ENCODE peak calls at places on chromosome X, in nine cellular contexts. G, B, H, Y, A, V, E, Q and D are unnamed samples. For H3K4me1, the result is how much of the 10 kb centered on the place peaks cover.

GRCh38 chrX:8731579-8732395 is at the start of gene ANOS1:
- DNase-seq in G (peak), B (no peak), H (peak), Y (no peak), A (no peak), V (peak), E (peak), Q (peak), D (no peak)

GRCh38 chrX:149630681-149631292 is 805 bp downstream of the TMEM185A start:
- DNase-seq in G (peak), B (no peak), H (peak), Y (no peak), A (peak), V (no peak), E (no peak), Q (no peak), D (no peak)

GRCh38 chrX:110032534-110033161 is 29.7 kb downstream of the TMEM164 start:
- DNase-seq in G (no peak), B (no peak), H (no peak), Y (no peak), A (no peak), V (no peak), E (no peak), Q (no peak), D (no peak)

GRCh38 chrX:149504226-149504914 is 736 bp downstream of the IDS start:
- DNase-seq in G (peak), B (peak), H (no peak), Y (peak), A (no peak), V (no peak), E (peak), Q (peak), D (peak)

GRCh38 chrX:130084651-130085237 is 25.6 kb downstream of the ELF4 start:
- DNase-seq in G (no peak), B (peak), H (no peak), Y (no peak), A (no peak), V (no peak), E (no peak), Q (no peak), D (peak)

GRCh38 chrX:150038977-150039599 is 100.8 kb upstream of the EOLA2 start:
- DNase-seq in G (peak), B (no peak), H (no peak), Y (no peak), A (peak), V (no peak), E (no peak), Q (no peak), D (no peak)

GRCh38 chrX:13898084-13898483 is 81.2 kb upstream of the GPM6B start:
- DNase-seq in G (peak), B (peak), H (peak), Y (no peak), A (peak), V (no peak), E (peak), Q (peak), D (no peak)

GRCh38 chrX:15882704-15883539 is 28.3 kb upstream of the AP1S2 start:
- DNase-seq in G (peak), B (peak), H (no peak), Y (no peak), A (peak), V (no peak), E (no peak), Q (no peak), D (no peak)

GRCh38 chrX:74550295-74550802 is 64.1 kb downstream of the RLIM start:
- DNase-seq in G (peak), B (peak), H (peak), Y (peak), A (peak), V (peak), E (peak), Q (peak), D (peak)

GRCh38 chrX:31545726-31546125 is 473.9 kb upstream of the FTHL17 start:
- DNase-seq in G (no peak), B (no peak), H (no peak), Y (no peak), A (no peak), V (no peak), E (no peak), Q (no peak), D (no peak)

GRCh38 chrX:110159865-110160264 is 157.0 kb downstream of the TMEM164 start:
- DNase-seq in G (no peak), B (no peak), H (no peak), Y (no peak), A (no peak), V (no peak), E (no peak), Q (no peak), D (no peak)

GRCh38 chrX:93932471-93933220 is 258.6 kb downstream of the FAM133A start:
- DNase-seq in G (no peak), B (no peak), H (no peak), Y (no peak), A (no peak), V (no peak), E (no peak), Q (no peak), D (no peak)

GRCh38 chrX:130625381-130625780 is 223.6 kb downstream of the RBMX2 start:
- DNase-seq in G (no peak), B (no peak), H (no peak), Y (no peak), A (no peak), V (no peak), E (no peak), Q (no peak), D (no peak)

GRCh38 chrX:127552571-127552970 is 499.6 kb downstream of the ACTRT1 start:
- DNase-seq in G (no peak), B (no peak), H (no peak), Y (no peak), A (no peak), V (no peak), E (no peak), Q (peak), D (no peak)

GRCh38 chrX:46865281-46865680 is 28.4 kb downstream of the RP2 start:
- DNase-seq in G (peak), B (no peak), H (no peak), Y (no peak), A (peak), V (no peak), E (no peak), Q (no peak), D (no peak)

GRCh38 chrX:34956915-34957314 is 14.3 kb downstream of the FAM47B start:
- DNase-seq in G (peak), B (no peak), H (no peak), Y (no peak), A (peak), V (no peak), E (no peak), Q (no peak), D (no peak)

GRCh38 chrX:111110098-111110775 is 14.2 kb downstream of the PAK3 start:
- DNase-seq in G (no peak), B (no peak), H (no peak), Y (no peak), A (no peak), V (no peak), E (no peak), Q (no peak), D (no peak)

DNA sequence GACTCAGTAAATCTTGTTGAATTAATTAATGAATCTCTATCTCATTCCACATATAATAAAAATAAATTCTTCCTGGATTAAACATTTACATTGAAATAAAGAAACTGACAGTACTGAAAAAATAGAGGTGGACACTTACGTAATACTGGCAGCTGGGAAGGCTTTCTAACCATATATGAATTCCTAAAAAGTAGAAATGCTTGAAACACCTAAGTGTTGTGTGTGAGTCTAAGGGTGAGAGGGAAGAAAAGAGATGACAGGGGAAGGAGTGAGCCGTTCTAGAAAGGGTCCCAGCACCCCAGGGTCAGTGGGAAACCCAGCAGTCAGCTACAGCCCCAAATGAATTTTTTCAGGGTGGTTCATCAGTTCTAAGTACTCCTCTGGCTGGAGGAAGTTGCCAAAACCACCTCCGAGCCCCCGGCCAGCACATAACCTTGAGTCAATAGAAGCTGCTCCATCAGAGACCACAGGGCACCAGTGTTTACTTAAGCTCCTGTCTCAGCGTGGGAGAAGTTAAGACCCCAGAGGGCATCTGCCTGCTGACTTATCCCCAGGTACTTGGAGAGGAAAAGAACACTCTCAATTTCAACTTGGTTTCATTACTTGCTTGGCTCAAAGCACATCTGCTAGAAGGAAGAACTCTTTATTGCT is 18.3 kb downstream of the GAB3 start:
- DNase-seq in G (peak), B (no peak), H (no peak), Y (no peak), A (peak), V (no peak), E (no peak), Q (no peak), D (no peak)
- H3K4me1 ChIP-seq in G (half or more), B (under half), H (under half), Y (under half), A (under half), V (under half), E (under half), Q (under half), D (half or more)

GRCh38 chrX:1483843-1484637 is 31.3 kb upstream of the ASMTL start:
- DNase-seq in G (no peak), B (peak), H (no peak), Y (no peak), A (no peak), V (peak), E (no peak), Q (no peak), D (no peak)

GRCh38 chrX:1486749-1487361 is 34.1 kb upstream of the ASMTL start:
- DNase-seq in G (no peak), B (no peak), H (peak), Y (no peak), A (no peak), V (peak), E (no peak), Q (no peak), D (no peak)

GRCh38 chrX:1486177-1486576 is 33.5 kb upstream of the ASMTL start:
- DNase-seq in G (no peak), B (no peak), H (no peak), Y (no peak), A (no peak), V (peak), E (no peak), Q (no peak), D (no peak)

GRCh38 chrX:1485033-1485432 is 32.3 kb upstream of the ASMTL start:
- DNase-seq in G (no peak), B (no peak), H (no peak), Y (no peak), A (no peak), V (peak), E (no peak), Q (no peak), D (no peak)

GRCh38 chrX:1484638-1485019 is 31.9 kb upstream of the ASMTL start:
- DNase-seq in G (no peak), B (peak), H (no peak), Y (no peak), A (no peak), V (no peak), E (no peak), Q (no peak), D (no peak)
- H3K4me1 ChIP-seq in G (under half), B (half or more), H (under half), Y (under half), A (under half), V (under half), E (under half), Q (under half), D (under half)

GRCh38 chrX:40166582-40166981 is 68.8 kb upstream of the BCOR start:
- DNase-seq in G (no peak), B (peak), H (no peak), Y (no peak), A (peak), V (no peak), E (no peak), Q (peak), D (no peak)

GRCh38 chrX:40165861-40166260 is 68.1 kb upstream of the BCOR start:
- DNase-seq in G (no peak), B (no peak), H (no peak), Y (no peak), A (no peak), V (no peak), E (no peak), Q (no peak), D (no peak)

GRCh38 chrX:40167240-40168182 is 69.8 kb upstream of the BCOR start:
- DNase-seq in G (no peak), B (peak), H (no peak), Y (peak), A (no peak), V (no peak), E (no peak), Q (peak), D (peak)

GRCh38 chrX:40169193-40170086 is 71.7 kb upstream of the BCOR start:
- DNase-seq in G (peak), B (peak), H (no peak), Y (peak), A (peak), V (no peak), E (peak), Q (peak), D (peak)

DNA sequence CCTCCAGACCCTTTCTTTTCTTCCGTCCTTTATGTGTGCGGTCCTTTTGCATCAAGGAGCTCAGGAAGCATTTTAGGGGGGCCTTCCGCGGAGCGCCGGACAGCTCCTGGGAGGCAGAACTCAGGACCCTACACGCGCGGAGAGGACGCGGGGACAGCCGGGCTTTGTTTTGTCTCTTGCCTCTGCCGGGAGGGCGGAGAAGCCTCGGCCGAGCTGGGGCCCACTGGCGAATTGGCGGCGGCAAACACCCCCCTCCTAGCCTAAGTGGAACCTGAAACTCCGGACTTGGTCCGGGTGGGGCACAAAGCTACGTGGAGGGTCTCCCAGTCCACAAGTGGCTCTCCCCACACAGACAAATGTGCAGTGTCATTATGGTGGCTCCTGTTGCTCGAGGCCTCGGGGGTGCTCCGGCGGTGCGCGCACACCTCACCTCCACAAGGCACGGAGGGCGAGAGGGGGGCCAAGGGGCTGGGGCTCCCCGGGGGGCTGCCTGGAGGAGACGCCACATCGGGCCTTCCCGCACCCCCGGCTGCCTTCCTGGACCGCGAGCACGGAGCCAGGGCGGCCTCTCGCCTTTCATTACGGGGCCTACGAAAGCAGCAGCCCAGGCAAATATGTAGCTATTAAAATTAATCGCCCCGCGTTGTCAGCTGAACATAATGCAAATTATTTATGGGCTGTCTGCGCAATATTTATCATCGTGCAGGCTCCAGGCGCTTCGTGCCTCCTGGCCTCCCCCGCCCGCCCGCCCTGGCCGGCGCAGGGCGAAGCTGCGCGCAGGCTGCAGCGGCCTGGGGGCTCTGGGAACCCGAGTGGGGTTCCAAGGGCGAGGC is 70.6 kb upstream of the BCOR start:
- DNase-seq in G (no peak), B (peak), H (no peak), Y (peak), A (no peak), V (no peak), E (no peak), Q (no peak), D (no peak)
- H3K4me1 ChIP-seq in G (under half), B (half or more), H (under half), Y (under half), A (under half), V (under half), E (under half), Q (under half), D (under half)

GRCh38 chrX:119638725-119639471 is 32.7 kb upstream of the NKRF start:
- DNase-seq in G (peak), B (no peak), H (no peak), Y (no peak), A (peak), V (no peak), E (no peak), Q (no peak), D (no peak)

GRCh38 chrX:119643696-119644095 is 37.5 kb upstream of the NKRF start:
- DNase-seq in G (no peak), B (no peak), H (no peak), Y (no peak), A (no peak), V (no peak), E (no peak), Q (no peak), D (no peak)

GRCh38 chrX:119635799-119636198 is 29.6 kb upstream of the NKRF start:
- DNase-seq in G (no peak), B (no peak), H (no peak), Y (no peak), A (no peak), V (no peak), E (no peak), Q (peak), D (no peak)

GRCh38 chrX:119636419-119636818 is 30.2 kb upstream of the NKRF start:
- DNase-seq in G (no peak), B (no peak), H (no peak), Y (no peak), A (no peak), V (no peak), E (no peak), Q (no peak), D (no peak)

GRCh38 chrX:119640621-119641020 is 34.4 kb upstream of the NKRF start:
- DNase-seq in G (no peak), B (no peak), H (no peak), Y (no peak), A (no peak), V (no peak), E (no peak), Q (no peak), D (no peak)
- H3K4me1 ChIP-seq in G (under half), B (under half), H (under half), Y (under half), A (under half), V (under half), E (under half), Q (under half), D (under half)